ENCODE peak calls at places on chromosomes 11 and 22, in six cellular contexts. Y, I, D, V, G and R are unnamed samples.

GRCh38 chr11:19676508-19677379 is 35.9 kb upstream of the NAV2 start:
- DNase-seq in I (no peak), V (peak), D (no peak), G (no peak), Y (no peak), R (no peak)

GRCh38 chr11:44795803-44796535 is 69.2 kb downstream of the TSPAN18 start:
- DNase-seq in I (no peak), G (no peak), D (no peak), Y (no peak), V (no peak), R (no peak)

GRCh38 chr11:10019906-10020682 is 273.9 kb downstream of the SBF2 start:
- DNase-seq in G (no peak), Y (no peak), V (no peak), D (no peak), I (no peak), R (no peak)

GRCh38 chr11:63901660-63902059 is 15.3 kb downstream of the RCOR2 start:
- DNase-seq in D (no peak), Y (no peak), V (no peak), G (no peak), I (no peak), R (no peak)

GRCh38 chr11:8080674-8081590 is at the start of gene TUB:
- DNase-seq in Y (no peak), D (no peak), V (no peak), G (no peak), I (no peak), R (no peak)

GRCh38 chr11:6387811-6388599 is 2.3 kb upstream of the SMPD1 start:
- DNase-seq in V (no peak), G (no peak), I (no peak), D (no peak), Y (no peak), R (no peak)

GRCh38 chr11:93984205-93984586 is 37.0 kb upstream of the HEPHL1 start:
- DNase-seq in I (no peak), G (no peak), V (no peak), Y (no peak), D (no peak), R (no peak)

GRCh38 chr11:10305964-10306918 is 1.4 kb downstream of the ADM start:
- DNase-seq in I (no peak), D (peak), G (no peak), Y (no peak), V (no peak), R (no peak)

GRCh38 chr22:48223488-48224190 is 1461.2 kb downstream of the TBC1D22A start:
- DNase-seq in G (no peak), D (no peak), I (no peak), Y (peak), V (no peak), R (no peak)

GRCh38 chr11:69664103-69664775 is 10.9 kb downstream of the LTO1 start:
- DNase-seq in I (no peak), G (no peak), Y (peak), D (peak), V (no peak), R (no peak)

GRCh38 chr11:117717485-117718314 is 79.3 kb downstream of the DSCAML1 start:
- DNase-seq in D (no peak), V (no peak), Y (no peak), I (no peak), G (no peak), R (peak)

GRCh38 chr11:131909426-131910200 is 539.2 kb downstream of the NTM start:
- DNase-seq in Y (no peak), V (no peak), D (no peak), I (no peak), G (no peak), R (no peak)

GRCh38 chr22:37053310-37054077 is 2.0 kb downstream of the KCTD17 start:
- DNase-seq in I (no peak), Y (no peak), D (no peak), V (no peak), G (no peak), R (no peak)

GRCh38 chr22:44299124-44299523 is 13.6 kb downstream of the SHISAL1 start:
- DNase-seq in Y (no peak), G (no peak), D (no peak), V (no peak), I (no peak), R (no peak)

GRCh38 chr11:113410414-113411135 is 23.0 kb downstream of the ANKK1 start:
- DNase-seq in D (no peak), Y (no peak), I (no peak), G (no peak), V (no peak), R (no peak)

GRCh38 chr11:17734986-17735822 is 623 bp downstream of the KCNC1 start:
- DNase-seq in D (no peak), I (no peak), G (peak), Y (peak), V (no peak), R (no peak)

GRCh38 chr22:49209452-49210195 is 618.0 kb downstream of the BRD1 start:
- DNase-seq in G (no peak), D (peak), I (no peak), V (no peak), Y (peak), R (peak)

GRCh38 chr11:62851807-62852522 is 12.6 kb upstream of the WDR74 start:
- DNase-seq in V (no peak), Y (no peak), I (no peak), D (no peak), G (no peak), R (no peak)

GRCh38 chr11:112584674-112585073 is 324.0 kb upstream of the PLET1 start:
- DNase-seq in D (no peak), G (no peak), I (no peak), Y (no peak), V (no peak), R (peak)

GRCh38 chr11:32888805-32889204 is 3.8 kb upstream of the QSER1 start:
- DNase-seq in V (no peak), I (no peak), Y (no peak), G (no peak), D (no peak), R (no peak)

GRCh38 chr11:76838422-76839068 is 22.2 kb upstream of the ACER3 start:
- DNase-seq in V (no peak), I (no peak), G (no peak), D (no peak), Y (no peak), R (no peak)

GRCh38 chr22:38260760-38261477 is 11.9 kb downstream of the TMEM184B start:
- DNase-seq in V (no peak), I (no peak), D (no peak), G (no peak), Y (no peak), R (no peak)

GRCh38 chr22:27133951-27134664 is 476.7 kb downstream of the MIAT start:
- DNase-seq in Y (no peak), I (no peak), G (no peak), V (no peak), D (no peak), R (no peak)